ENCODE peak calls at places on chromosomes 11 and 22, in four cellular contexts. One of them, this sample, is unnamed. For H3K4me1, the result is how much of the 10 kb centered on the place peaks cover.

GRCh38 chr11:11170352-11171084 is 182.5 kb downstream of the CSNK2A3 start:
- DNase-seq in esophagus squamous epithelium: no peak
- DNase-seq in GM23248: no peak
- DNase-seq in SJSA1: no peak
- DNase-seq in this sample: no peak

GRCh38 chr11:92070026-92070889 is 154.4 kb upstream of the FAT3 start:
- DNase-seq in esophagus squamous epithelium: no peak
- DNase-seq in GM23248: peak
- DNase-seq in SJSA1: no peak
- DNase-seq in this sample: no peak

GRCh38 chr11:63427971-63428508 is 58.5 kb downstream of the SLC22A9 start:
- DNase-seq in esophagus squamous epithelium: no peak
- DNase-seq in GM23248: no peak
- DNase-seq in SJSA1: no peak
- DNase-seq in this sample: no peak

GRCh38 chr22:41523464-41524221 is 20.6 kb downstream of the POLR3H start:
- DNase-seq in esophagus squamous epithelium: no peak
- DNase-seq in GM23248: peak
- DNase-seq in SJSA1: no peak
- DNase-seq in this sample: no peak

GRCh38 chr11:84384637-84385227 is 1098.6 kb upstream of the CCDC90B start:
- DNase-seq in esophagus squamous epithelium: no peak
- DNase-seq in GM23248: peak
- DNase-seq in SJSA1: no peak
- DNase-seq in this sample: no peak

GRCh38 chr11:79400717-79401330 is 40.0 kb downstream of the TENM4 start:
- DNase-seq in esophagus squamous epithelium: no peak
- DNase-seq in GM23248: peak
- DNase-seq in SJSA1: no peak
- DNase-seq in this sample: peak

GRCh38 chr11:128532571-128533091 is 54.7 kb downstream of the ETS1 start:
- DNase-seq in esophagus squamous epithelium: no peak
- DNase-seq in GM23248: no peak
- DNase-seq in SJSA1: no peak
- DNase-seq in this sample: no peak

GRCh38 chr11:44767421-44767820 is 40.7 kb downstream of the TSPAN18 start:
- DNase-seq in esophagus squamous epithelium: no peak
- DNase-seq in GM23248: peak
- DNase-seq in SJSA1: no peak
- DNase-seq in this sample: no peak

GRCh38 chr11:110367571-110367970 is 62.2 kb upstream of the FDX1 start:
- DNase-seq in esophagus squamous epithelium: no peak
- DNase-seq in GM23248: peak
- DNase-seq in SJSA1: no peak
- DNase-seq in this sample: no peak

GRCh38 chr22:36156515-36157419 is 3.8 kb downstream of the APOL3 start:
- DNase-seq in esophagus squamous epithelium: peak
- DNase-seq in GM23248: peak
- DNase-seq in SJSA1: peak
- DNase-seq in this sample: peak

GRCh38 chr22:43521716-43522115 is 109.9 kb downstream of the MPPED1 start:
- DNase-seq in esophagus squamous epithelium: no peak
- DNase-seq in GM23248: no peak
- DNase-seq in SJSA1: no peak
- DNase-seq in this sample: no peak

GRCh38 chr11:93567406-93567819 is 24.2 kb upstream of the SMCO4 start:
- DNase-seq in esophagus squamous epithelium: no peak
- DNase-seq in GM23248: peak
- DNase-seq in SJSA1: no peak
- DNase-seq in this sample: peak

GRCh38 chr11:75633409-75634011 is 35.3 kb downstream of the MAP6 start:
- DNase-seq in esophagus squamous epithelium: no peak
- DNase-seq in GM23248: no peak
- DNase-seq in SJSA1: no peak
- DNase-seq in this sample: no peak

GRCh38 chr22:23688121-23688520 is 2.7 kb upstream of the RGL4 start:
- DNase-seq in esophagus squamous epithelium: no peak
- DNase-seq in GM23248: no peak
- DNase-seq in SJSA1: no peak
- DNase-seq in this sample: no peak

GRCh38 chr11:61963282-61964057 is 4.0 kb downstream of the FTH1 start:
- DNase-seq in esophagus squamous epithelium: no peak
- DNase-seq in GM23248: peak
- DNase-seq in SJSA1: peak
- DNase-seq in this sample: no peak

GRCh38 chr11:61960532-61960931 is 6.9 kb downstream of the FTH1 start:
- DNase-seq in esophagus squamous epithelium: no peak
- DNase-seq in GM23248: no peak
- DNase-seq in SJSA1: peak
- DNase-seq in this sample: no peak

GRCh38 chr11:61963016-61963281 is 4.5 kb downstream of the FTH1 start:
- DNase-seq in esophagus squamous epithelium: no peak
- DNase-seq in GM23248: no peak
- DNase-seq in SJSA1: no peak
- DNase-seq in this sample: no peak

GRCh38 chr11:61961570-61962212 is 5.7 kb downstream of the FTH1 start:
- DNase-seq in esophagus squamous epithelium: no peak
- DNase-seq in GM23248: peak
- DNase-seq in SJSA1: peak
- DNase-seq in this sample: peak

GRCh38 chr11:61962213-61963015 is 5.0 kb downstream of the FTH1 start:
- DNase-seq in esophagus squamous epithelium: no peak
- DNase-seq in GM23248: peak
- DNase-seq in SJSA1: peak
- DNase-seq in this sample: no peak
- H3K4me1 ChIP-seq in esophagus squamous epithelium: under half
- H3K4me1 ChIP-seq in GM23248: under half
- H3K4me1 ChIP-seq in SJSA1: under half
- H3K4me1 ChIP-seq in this sample: under half

DNA sequence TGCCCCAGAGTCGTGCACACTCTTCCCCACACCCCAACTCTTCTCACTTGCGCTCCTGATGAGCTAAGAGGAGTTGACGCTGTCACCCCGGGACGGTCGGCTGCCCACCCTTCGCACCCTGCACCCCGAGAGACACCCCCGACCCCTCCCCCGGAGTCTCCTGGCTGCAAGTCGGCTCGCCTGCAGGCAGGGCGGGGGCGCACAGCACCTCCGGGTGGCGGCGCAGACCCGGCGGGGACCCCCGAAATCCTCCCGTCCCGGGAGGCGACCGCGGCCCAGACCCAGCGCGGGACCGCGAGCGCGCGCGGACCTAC is 366 bp downstream of the RAB3IL1 start:
- DNase-seq in esophagus squamous epithelium: no peak
- DNase-seq in GM23248: no peak
- DNase-seq in SJSA1: no peak
- DNase-seq in this sample: no peak
- H3K27ac ChIP-seq in esophagus squamous epithelium: peak
- H3K27ac ChIP-seq in GM23248: no peak
- H3K27ac ChIP-seq in SJSA1: no peak
- H3K27ac ChIP-seq in this sample: peak

GRCh38 chr22:50260434-50260800 is 1.1 kb downstream of the MAPK12 start:
- DNase-seq in esophagus squamous epithelium: no peak
- DNase-seq in GM23248: peak
- DNase-seq in SJSA1: no peak
- DNase-seq in this sample: no peak
- H3K4me1 ChIP-seq in esophagus squamous epithelium: under half
- H3K4me1 ChIP-seq in GM23248: under half
- H3K4me1 ChIP-seq in SJSA1: under half
- H3K4me1 ChIP-seq in this sample: under half

GRCh38 chr11:118010738-118011461 is 24.7 kb downstream of the IL10RA start:
- DNase-seq in esophagus squamous epithelium: no peak
- DNase-seq in GM23248: no peak
- DNase-seq in SJSA1: no peak
- DNase-seq in this sample: peak

GRCh38 chr11:118014022-118014421 is 27.8 kb downstream of the IL10RA start:
- DNase-seq in esophagus squamous epithelium: no peak
- DNase-seq in GM23248: no peak
- DNase-seq in SJSA1: no peak
- DNase-seq in this sample: no peak

GRCh38 chr11:118009821-118010737 is 23.9 kb downstream of the IL10RA start:
- DNase-seq in esophagus squamous epithelium: no peak
- DNase-seq in GM23248: no peak
- DNase-seq in SJSA1: no peak
- DNase-seq in this sample: no peak

GRCh38 chr11:118015385-118015841 is 29.2 kb downstream of the IL10RA start:
- DNase-seq in esophagus squamous epithelium: no peak
- DNase-seq in GM23248: no peak
- DNase-seq in SJSA1: no peak
- DNase-seq in this sample: no peak

GRCh38 chr11:118012083-118012669 is 26.0 kb downstream of the IL10RA start:
- DNase-seq in esophagus squamous epithelium: no peak
- DNase-seq in GM23248: peak
- DNase-seq in SJSA1: no peak
- DNase-seq in this sample: no peak
- H3K27ac ChIP-seq in esophagus squamous epithelium: peak
- H3K27ac ChIP-seq in GM23248: no peak
- H3K27ac ChIP-seq in SJSA1: no peak
- H3K27ac ChIP-seq in this sample: peak

GRCh38 chr22:17972385-17973181 is 51.8 kb downstream of the MICAL3 start:
- DNase-seq in esophagus squamous epithelium: no peak
- DNase-seq in GM23248: peak
- DNase-seq in SJSA1: no peak
- DNase-seq in this sample: peak
- H3K4me1 ChIP-seq in esophagus squamous epithelium: under half
- H3K4me1 ChIP-seq in GM23248: half or more
- H3K4me1 ChIP-seq in SJSA1: under half
- H3K4me1 ChIP-seq in this sample: under half

GRCh38 chr22:17091851-17092250 is 7.1 kb downstream of the IL17RA start:
- DNase-seq in esophagus squamous epithelium: no peak
- DNase-seq in GM23248: no peak
- DNase-seq in SJSA1: peak
- DNase-seq in this sample: no peak

GRCh38 chr22:17095538-17095937 is 10.7 kb downstream of the IL17RA start:
- DNase-seq in esophagus squamous epithelium: no peak
- DNase-seq in GM23248: peak
- DNase-seq in SJSA1: no peak
- DNase-seq in this sample: no peak

GRCh38 chr22:17096095-17096494 is 11.3 kb downstream of the IL17RA start:
- DNase-seq in esophagus squamous epithelium: no peak
- DNase-seq in GM23248: no peak
- DNase-seq in SJSA1: no peak
- DNase-seq in this sample: no peak

GRCh38 chr22:17090550-17090949 is 5.8 kb downstream of the IL17RA start:
- DNase-seq in esophagus squamous epithelium: no peak
- DNase-seq in GM23248: no peak
- DNase-seq in SJSA1: no peak
- DNase-seq in this sample: no peak

DNA sequence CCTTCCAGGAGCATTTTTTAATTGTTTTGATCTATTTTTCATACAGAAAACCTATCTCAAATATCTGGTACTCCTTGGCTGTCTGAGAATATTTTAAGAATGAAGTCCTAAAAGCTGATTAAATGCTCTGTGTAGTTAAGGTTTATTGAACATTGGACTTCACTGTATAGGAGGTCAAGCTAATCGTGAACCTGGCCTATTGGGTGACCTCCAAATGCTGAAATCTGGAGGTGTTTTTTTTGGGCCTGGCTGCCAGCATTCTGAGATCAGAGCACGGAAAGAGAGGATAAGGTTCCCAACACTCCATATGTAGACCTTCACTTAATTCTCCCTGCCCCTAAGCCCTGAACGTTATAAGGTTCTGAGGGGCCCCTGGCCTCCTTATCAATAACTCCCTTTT is 8.3 kb downstream of the IL17RA start:
- DNase-seq in esophagus squamous epithelium: no peak
- DNase-seq in GM23248: no peak
- DNase-seq in SJSA1: no peak
- DNase-seq in this sample: no peak
- H3K27ac ChIP-seq in esophagus squamous epithelium: no peak
- H3K27ac ChIP-seq in GM23248: no peak
- H3K27ac ChIP-seq in SJSA1: no peak
- H3K27ac ChIP-seq in this sample: no peak

DNA sequence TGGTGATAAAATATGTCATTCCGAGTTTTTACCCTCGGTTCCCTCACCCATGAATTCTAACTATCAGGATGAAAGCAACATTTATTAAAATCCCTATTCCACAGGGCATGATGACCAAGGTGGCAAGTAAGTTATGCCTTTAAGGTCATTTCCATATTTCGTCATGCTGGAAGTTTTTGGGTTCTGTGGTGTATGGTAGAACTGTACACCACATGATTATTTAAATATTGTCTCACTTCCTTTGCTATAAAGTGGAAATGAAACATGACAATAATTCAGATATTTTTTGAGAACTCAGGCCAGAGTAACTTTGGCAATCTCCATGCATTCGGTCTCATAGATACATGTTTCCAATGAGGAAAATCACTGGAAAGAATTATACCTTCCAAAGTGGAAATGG is 68.5 kb upstream of the CARD18 start:
- DNase-seq in esophagus squamous epithelium: no peak
- DNase-seq in GM23248: no peak
- DNase-seq in SJSA1: no peak
- DNase-seq in this sample: no peak
- H3K4me1 ChIP-seq in esophagus squamous epithelium: under half
- H3K4me1 ChIP-seq in GM23248: under half
- H3K4me1 ChIP-seq in SJSA1: under half
- H3K4me1 ChIP-seq in this sample: under half

DNA sequence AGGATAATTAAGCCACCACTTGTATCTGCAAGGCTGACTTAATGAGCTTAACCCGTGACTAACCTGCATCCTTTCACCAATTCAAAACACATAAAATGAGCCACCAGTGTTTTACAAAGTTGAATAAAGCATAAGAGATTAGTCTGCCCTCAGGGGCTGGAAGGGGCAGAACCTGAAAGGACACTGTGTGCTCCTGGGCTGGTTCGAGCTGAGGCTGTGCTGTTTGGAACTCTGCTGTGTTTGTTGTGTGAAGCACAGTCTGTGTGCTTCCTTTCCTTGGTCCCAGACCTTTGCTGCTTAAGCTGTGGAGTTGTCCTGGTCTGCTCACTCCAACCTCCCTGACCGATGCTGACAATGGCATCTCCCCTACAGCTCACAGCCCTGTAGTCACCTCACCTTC is 27.7 kb downstream of the FBXO7 start:
- DNase-seq in esophagus squamous epithelium: no peak
- DNase-seq in GM23248: no peak
- DNase-seq in SJSA1: no peak
- DNase-seq in this sample: no peak
- H3K27ac ChIP-seq in esophagus squamous epithelium: no peak
- H3K27ac ChIP-seq in GM23248: no peak
- H3K27ac ChIP-seq in SJSA1: no peak
- H3K27ac ChIP-seq in this sample: no peak

GRCh38 chr22:31948002-31948401 is 3.7 kb downstream of the YWHAH start:
- DNase-seq in esophagus squamous epithelium: no peak
- DNase-seq in GM23248: no peak
- DNase-seq in SJSA1: no peak
- DNase-seq in this sample: no peak
- H3K4me1 ChIP-seq in esophagus squamous epithelium: under half
- H3K4me1 ChIP-seq in GM23248: under half
- H3K4me1 ChIP-seq in SJSA1: half or more
- H3K4me1 ChIP-seq in this sample: under half

DNA sequence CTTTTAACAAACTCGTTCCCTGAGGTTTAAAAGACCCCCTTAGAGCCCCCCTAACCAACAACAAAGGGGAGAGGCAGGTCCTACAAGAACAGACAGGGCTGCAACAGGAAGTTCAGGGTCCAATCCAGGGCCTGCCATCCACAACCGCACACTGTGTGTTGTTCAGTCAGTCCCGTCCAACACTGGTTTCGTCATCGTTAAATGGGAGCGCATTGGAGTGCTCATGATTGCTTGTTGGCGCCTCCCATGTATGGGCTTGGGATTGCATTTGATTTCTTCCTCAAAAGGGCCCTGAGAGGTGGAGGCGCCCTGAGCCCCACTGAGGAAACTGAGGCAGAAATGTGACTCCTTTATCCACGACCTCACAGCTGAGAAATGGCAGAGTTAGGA is 174.1 kb downstream of the MN1 start:
- DNase-seq in esophagus squamous epithelium: no peak
- DNase-seq in GM23248: peak
- DNase-seq in SJSA1: no peak
- DNase-seq in this sample: no peak
- H3K27ac ChIP-seq in esophagus squamous epithelium: no peak
- H3K27ac ChIP-seq in GM23248: no peak
- H3K27ac ChIP-seq in SJSA1: no peak
- H3K27ac ChIP-seq in this sample: no peak

This sample was measured in right cardiac atrium.